ENCODE peak calls at places on chromosomes 6 and 20, in five cellular contexts. E, V, J, B and Q are unnamed samples.

GRCh38 chr6:87789198-87789899 is 87.3 kb upstream of the AKIRIN2 start:
- ATAC-seq in B (no peak), V (no peak), J (no peak), E (no peak), Q (peak)

GRCh38 chr6:53945765-53946407 is 151.1 kb downstream of the LRRC1 start:
- ATAC-seq in B (no peak), V (no peak), E (no peak), J (no peak), Q (peak)

GRCh38 chr6:162829013-162829742 is 101.4 kb downstream of the PACRG start:
- ATAC-seq in B (no peak), E (no peak), J (no peak), V (no peak), Q (no peak)

GRCh38 chr20:44714701-44715494 is at the start of gene CCN5:
- ATAC-seq in E (no peak), B (no peak), V (peak), J (no peak), Q (no peak)

GRCh38 chr6:119163006-119163405 is 84.5 kb upstream of the FAM184A start:
- ATAC-seq in E (no peak), J (no peak), V (no peak), B (no peak), Q (no peak)

GRCh38 chr6:34332255-34333198 is 59.9 kb downstream of the NUDT3 start:
- ATAC-seq in J (no peak), E (no peak), B (no peak), V (no peak), Q (peak)

GRCh38 chr6:42443312-42444075 is 8.2 kb downstream of the TRERF1 start:
- ATAC-seq in J (no peak), E (peak), V (no peak), B (no peak), Q (no peak)

GRCh38 chr6:134272365-134272764 is 45.5 kb downstream of the SGK1 start:
- ATAC-seq in B (no peak), E (peak), J (no peak), V (no peak), Q (no peak)

GRCh38 chr20:57323034-57323433 is 6.6 kb upstream of the SPO11 start:
- ATAC-seq in E (no peak), J (peak), V (no peak), B (peak), Q (peak)

GRCh38 chr6:75117701-75118100 is 88.2 kb downstream of the COL12A1 start:
- ATAC-seq in B (no peak), J (no peak), V (no peak), E (no peak), Q (no peak)

GRCh38 chr6:23454090-23454998 is 671.7 kb upstream of the NRSN1 start:
- ATAC-seq in J (no peak), B (no peak), V (no peak), E (no peak), Q (no peak)

GRCh38 chr6:141482773-141483172 is 650.0 kb upstream of the GJE1 start:
- ATAC-seq in V (no peak), B (no peak), J (no peak), E (no peak), Q (no peak)

GRCh38 chr20:47365023-47365764 is 8.7 kb upstream of the ZMYND8 start:
- ATAC-seq in E (peak), V (no peak), B (no peak), J (no peak), Q (no peak)

GRCh38 chr6:134029495-134030455 is 22.6 kb downstream of the SLC2A12 start:
- ATAC-seq in V (no peak), B (no peak), E (no peak), J (no peak), Q (no peak)

GRCh38 chr6:53172468-53172803 is 23.8 kb upstream of the GCM1 start:
- ATAC-seq in V (no peak), J (peak), B (no peak), E (no peak), Q (no peak)

GRCh38 chr6:166259296-166259977 is 48.8 kb downstream of the PRR18 start:
- ATAC-seq in E (no peak), V (no peak), B (no peak), J (no peak), Q (peak)

GRCh38 chr6:11214438-11214837 is 18.0 kb downstream of the NEDD9 start:
- ATAC-seq in V (no peak), J (no peak), B (no peak), E (no peak), Q (no peak)

GRCh38 chr20:50146214-50146613 is 7.3 kb downstream of the PEDS1 start:
- ATAC-seq in V (no peak), B (no peak), J (no peak), E (no peak), Q (no peak)

GRCh38 chr6:118589186-118589585 is 41.1 kb downstream of the PLN start:
- ATAC-seq in V (no peak), E (no peak), B (no peak), J (no peak), Q (no peak)

GRCh38 chr6:153028963-153029362 is 26.5 kb upstream of the MTRF1L start:
- ATAC-seq in V (no peak), E (no peak), B (no peak), J (no peak), Q (no peak)

GRCh38 chr20:45842169-45842812 is 8.7 kb downstream of the SNX21 start:
- ATAC-seq in B (no peak), E (no peak), J (no peak), V (no peak), Q (peak)

GRCh38 chr20:3560578-3560977 is 89.8 kb downstream of the ATRN start:
- ATAC-seq in B (no peak), V (no peak), E (no peak), J (no peak), Q (no peak)

GRCh38 chr6:35898003-35898402 is 22.9 kb downstream of the SRPK1 start:
- ATAC-seq in E (no peak), V (no peak), B (no peak), J (no peak), Q (no peak)

GRCh38 chr6:41546866-41547798 is 951 bp downstream of the FOXP4 start:
- ATAC-seq in J (peak), B (peak), E (peak), V (peak), Q (peak)

GRCh38 chr6:133341607-133342158 is 100.5 kb downstream of the EYA4 start:
- ATAC-seq in B (no peak), V (peak), J (no peak), E (no peak), Q (no peak)

GRCh38 chr6:6910734-6911295 is 196.9 kb upstream of the RREB1 start:
- ATAC-seq in V (no peak), B (no peak), J (no peak), E (no peak), Q (no peak)

GRCh38 chr6:23561732-23562131 is 564.3 kb upstream of the NRSN1 start:
- ATAC-seq in E (no peak), V (no peak), B (no peak), J (no peak), Q (no peak)

GRCh38 chr20:62212309-62212708 is 7.8 kb downstream of the HRH3 start:
- ATAC-seq in J (no peak), E (no peak), B (no peak), V (no peak), Q (no peak)

GRCh38 chr6:112036088-112036637 is 17.7 kb upstream of the CCN6 start:
- ATAC-seq in V (no peak), B (peak), J (peak), E (no peak), Q (no peak)